ENCODE peak calls at places on chromosomes 13 and 19, in seven cellular contexts. T is breast epithelium; A is left ventricle myocardium inferior; K is lung; C is psoas muscle; J is CD4-positive, CD25-positive, alpha-beta regulatory T cell; W is GM23248. F is an unnamed sample.
A peak's percentile ranks its signal among the peaks of the same experiment; 100 is the strongest.

GRCh38 chr13:49116873-49117272 is 103.3 kb upstream of the MLNR start:
- DNase-seq in T (no peak), A (no peak), K (no peak), C (no peak), J (no peak), W (no peak), F (no peak)

GRCh38 chr19:41638624-41639023 is 11.8 kb upstream of the CEACAM4 start:
- DNase-seq in T (no peak), A (no peak), K (no peak), C (no peak), J (peak; percentile 85), W (no peak), F (no peak)

GRCh38 chr13:25692156-25692555 is 320.4 kb downstream of the ATP8A2 start:
- DNase-seq in T (no peak), A (no peak), K (no peak), C (no peak), J (no peak), W (no peak), F (peak; percentile 96)

GRCh38 chr19:45423589-45424190 is at the start of gene ERCC1:
- DNase-seq in T (peak; percentile 95), A (peak; percentile 96), K (peak; percentile 97), C (peak; percentile 95), J (peak; percentile 49), W (peak; percentile 96), F (peak; percentile 98)

GRCh38 chr13:99463998-99464397 is 37.3 kb upstream of the TM9SF2 start:
- DNase-seq in T (no peak), A (no peak), K (no peak), C (no peak), J (no peak), W (no peak), F (no peak)

GRCh38 chr19:28705008-28705407 is 507.9 kb downstream of the UQCRFS1 start:
- DNase-seq in T (no peak), A (no peak), K (no peak), C (no peak), J (no peak), W (peak; percentile 93), F (peak; percentile 30)

GRCh38 chr19:19900124-19900523 is 622 bp upstream of the ZNF93 start:
- DNase-seq in T (no peak), A (no peak), K (no peak), C (no peak), J (no peak), W (peak; percentile 75), F (peak; percentile 46)

GRCh38 chr13:24038846-24039330 is 121.6 kb upstream of the SPATA13 start:
- DNase-seq in T (no peak), A (no peak), K (peak; percentile 20), C (no peak), J (no peak), W (peak; percentile 72), F (peak; percentile 89)

GRCh38 chr13:26867451-26868067 is 107.0 kb upstream of the GPR12 start:
- DNase-seq in T (no peak), A (no peak), K (no peak), C (no peak), J (no peak), W (peak; percentile 40), F (peak; percentile 20)

GRCh38 chr19:55118401-55118991 is 1.1 kb upstream of the PPP1R12C start:
- DNase-seq in T (no peak), A (peak; percentile 65), K (peak; percentile 69), C (peak; percentile 74), J (no peak), W (peak; percentile 34), F (no peak)

GRCh38 chr13:65725001-65725400 is 1505.1 kb downstream of the PCDH9 start:
- DNase-seq in T (no peak), A (no peak), K (no peak), C (no peak), J (no peak), W (no peak), F (no peak)

GRCh38 chr13:46617382-46617781 is 64.4 kb downstream of the LRCH1 start:
- DNase-seq in T (no peak), A (no peak), K (no peak), C (no peak), J (no peak), W (peak; percentile 45), F (no peak)

GRCh38 chr19:7550987-7551761 is 15.7 kb downstream of the PNPLA6 start:
- DNase-seq in T (no peak), A (peak; percentile 62), K (peak; percentile 88), C (peak; percentile 90), J (peak; percentile 31), W (peak; percentile 53), F (peak; percentile 27)

GRCh38 chr13:38173403-38173802 is 176.2 kb upstream of the UFM1 start:
- DNase-seq in T (no peak), A (no peak), K (no peak), C (no peak), J (no peak), W (no peak), F (no peak)

GRCh38 chr13:74571811-74572210 is 437.6 kb upstream of the KLF12 start:
- DNase-seq in T (no peak), A (no peak), K (no peak), C (no peak), J (no peak), W (no peak), F (no peak)

GRCh38 chr19:38055655-38056521 is 148.9 kb downstream of the SIPA1L3 start:
- DNase-seq in T (no peak), A (no peak), K (no peak), C (no peak), J (no peak), W (no peak), F (peak; percentile 62)

GRCh38 chr13:103356226-103356864 is 290.1 kb upstream of the SLC10A2 start:
- DNase-seq in T (no peak), A (no peak), K (no peak), C (no peak), J (no peak), W (no peak), F (no peak)

GRCh38 chr19:12314553-12314952 is 18.9 kb downstream of the ZNF563 start:
- DNase-seq in T (no peak), A (no peak), K (no peak), C (no peak), J (no peak), W (no peak), F (no peak)

GRCh38 chr19:10618846-10619245 is 6.5 kb upstream of the SLC44A2 start:
- DNase-seq in T (no peak), A (no peak), K (no peak), C (peak; percentile 72), J (no peak), W (no peak), F (no peak)

GRCh38 chr19:57377498-57378146 is 12.0 kb upstream of the ZNF548 start:
- DNase-seq in T (no peak), A (no peak), K (no peak), C (no peak), J (no peak), W (no peak), F (no peak)

GRCh38 chr19:57374179-57374578 is 10.8 kb downstream of the TRAPPC2B start:
- DNase-seq in T (no peak), A (no peak), K (no peak), C (no peak), J (no peak), W (no peak), F (no peak)
- H3K36me3 ChIP-seq in T (peaks cover 7% of the 10 kb centered on the region), A (peaks cover 81% of the 10 kb centered on the region), K (peaks cover 37% of the 10 kb centered on the region), C (peaks cover 70% of the 10 kb centered on the region), J (peaks cover 38% of the 10 kb centered on the region), W (peaks cover 32% of the 10 kb centered on the region), F (peaks cover 8% of the 10 kb centered on the region)

GRCh38 chr19:15468675-15469512 is 4.5 kb upstream of the RASAL3 start:
- DNase-seq in T (no peak), A (no peak), K (no peak), C (no peak), J (no peak), W (no peak), F (no peak)
- H3K4me1 ChIP-seq in T (no peaks in the 10 kb centered on the region), A (peaks cover 7% of the 10 kb centered on the region), K (no peaks in the 10 kb centered on the region), C (no peaks in the 10 kb centered on the region), J (peaks cover 62% of the 10 kb centered on the region), W (no peaks in the 10 kb centered on the region), F (peaks cover 4% of the 10 kb centered on the region)

DNA sequence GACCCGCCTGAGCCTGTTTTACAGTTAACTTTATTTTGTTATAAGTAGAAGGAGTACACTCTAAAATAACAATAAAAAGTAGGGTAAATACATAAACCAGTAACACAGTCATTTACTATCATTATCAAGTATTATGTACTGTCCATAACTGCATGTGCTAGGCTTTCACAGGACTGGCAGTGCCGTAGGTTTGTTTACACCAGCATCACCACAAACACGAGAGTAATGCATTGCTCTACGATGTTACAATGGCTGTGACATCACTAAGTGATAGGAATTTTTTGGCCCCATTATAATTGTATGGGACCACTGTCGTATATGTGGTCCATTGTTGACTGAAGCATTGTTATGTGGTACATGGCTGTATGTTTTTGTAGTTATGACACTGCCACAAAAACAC is 41.3 kb upstream of the SLC7A9 start:
- DNase-seq in T (no peak), A (no peak), K (no peak), C (no peak), J (no peak), W (no peak), F (no peak)
- H3K36me3 ChIP-seq in T (no peaks in the 10 kb centered on the region), A (peaks cover 81% of the 10 kb centered on the region), K (peaks cover 15% of the 10 kb centered on the region), C (peaks cover 46% of the 10 kb centered on the region), J (peaks cover 5% of the 10 kb centered on the region), W (peaks cover 11% of the 10 kb centered on the region), F (peaks cover 2% of the 10 kb centered on the region)

GRCh38 chr19:2806736-2807378 is 12.8 kb upstream of the ZNF554 start:
- DNase-seq in T (no peak), A (no peak), K (no peak), C (no peak), J (no peak), W (no peak), F (no peak)

GRCh38 chr19:2805991-2806649 is 13.5 kb upstream of the ZNF554 start:
- DNase-seq in T (no peak), A (no peak), K (no peak), C (no peak), J (no peak), W (no peak), F (no peak)

GRCh38 chr19:2803486-2804155 is 16.0 kb upstream of the ZNF554 start:
- DNase-seq in T (no peak), A (no peak), K (no peak), C (no peak), J (no peak), W (no peak), F (no peak)

GRCh38 chr19:2804156-2805004 is 15.3 kb upstream of the ZNF554 start:
- DNase-seq in T (no peak), A (no peak), K (no peak), C (no peak), J (no peak), W (no peak), F (no peak)

GRCh38 chr19:2805261-2805900 is 14.3 kb upstream of the ZNF554 start:
- DNase-seq in T (no peak), A (no peak), K (no peak), C (no peak), J (no peak), W (no peak), F (no peak)
- H3K4me1 ChIP-seq in T (no peaks in the 10 kb centered on the region), A (peaks cover 5% of the 10 kb centered on the region), K (no peaks in the 10 kb centered on the region), C (no peaks in the 10 kb centered on the region), J (no peaks in the 10 kb centered on the region), W (no peaks in the 10 kb centered on the region), F (no peaks in the 10 kb centered on the region)

GRCh38 chr19:16850133-16850532 is 20.9 kb downstream of the SIN3B start:
- DNase-seq in T (no peak), A (no peak), K (no peak), C (no peak), J (no peak), W (peak; percentile 68), F (no peak)
- H3K36me3 ChIP-seq in T (peaks cover 27% of the 10 kb centered on the region), A (peaks cover 99% of the 10 kb centered on the region), K (peaks cover 59% of the 10 kb centered on the region), C (peaks cover 100% of the 10 kb centered on the region), J (peaks cover 75% of the 10 kb centered on the region), W (peaks cover 28% of the 10 kb centered on the region), F (peaks cover 73% of the 10 kb centered on the region)